ENCODE peak calls at places on chromosome 18, in four cellular contexts. I, Y, Z and K are unnamed samples.

GRCh38 chr18:48573632-48574293 is 34.9 kb downstream of the CTIF start:
- DNase-seq in I (no peak), Y (no peak), Z (no peak), K (no peak)

GRCh38 chr18:28801876-28802275 is 624.9 kb upstream of the CDH2 start:
- DNase-seq in I (no peak), Y (no peak), Z (no peak), K (no peak)

GRCh38 chr18:66160007-66160406 is 409.2 kb downstream of the CDH7 start:
- DNase-seq in I (no peak), Y (no peak), Z (no peak), K (no peak)

GRCh38 chr18:75052475-75052874 is 156.5 kb downstream of the PTGR3 start:
- DNase-seq in I (no peak), Y (no peak), Z (no peak), K (no peak)

GRCh38 chr18:23675896-23676295 is 13.2 kb upstream of the ANKRD29 start:
- DNase-seq in I (no peak), Y (no peak), Z (no peak), K (no peak)

GRCh38 chr18:26874283-26874682 is 8.8 kb upstream of the AQP4 start:
- DNase-seq in I (no peak), Y (no peak), Z (no peak), K (no peak)

GRCh38 chr18:40056085-40056484 is 1898.9 kb upstream of the PIK3C3 start:
- DNase-seq in I (no peak), Y (no peak), Z (no peak), K (no peak)

GRCh38 chr18:23259701-23260661 is 124.7 kb downstream of the CABLES1 start:
- DNase-seq in I (no peak), Y (no peak), Z (no peak), K (peak)

GRCh38 chr18:58605027-58606020 is 23.6 kb downstream of the ALPK2 start:
- DNase-seq in I (no peak), Y (peak), Z (no peak), K (no peak)

GRCh38 chr18:11034816-11035215 is 114.6 kb downstream of the PIEZO2 start:
- DNase-seq in I (no peak), Y (no peak), Z (no peak), K (no peak)

GRCh38 chr18:67001052-67001451 is 397.2 kb upstream of the CDH19 start:
- DNase-seq in I (no peak), Y (no peak), Z (no peak), K (no peak)

GRCh38 chr18:64991102-64991501 is 759.7 kb upstream of the CDH7 start:
- DNase-seq in I (no peak), Y (no peak), Z (no peak), K (no peak)